ENCODE peak calls at places on chromosome 4, in nine cellular contexts. E, Y, C, J, K, Q, I, L and H are unnamed samples.

GRCh38 chr4:159446266-159446976 is 343.5 kb downstream of the RAPGEF2 start:
- DNase-seq in E (no peak), Y (peak), C (peak), J (no peak), K (no peak), Q (no peak), I (no peak), L (peak), H (no peak)

GRCh38 chr4:15691346-15692140 is 9.9 kb downstream of the FAM200B start:
- DNase-seq in E (no peak), Y (no peak), C (peak), J (no peak), K (no peak), Q (no peak), I (no peak), L (peak), H (no peak)

GRCh38 chr4:91485415-91485814 is 818.4 kb upstream of the GRID2 start:
- DNase-seq in E (no peak), Y (no peak), C (no peak), J (no peak), K (no peak), Q (no peak), I (no peak), L (no peak), H (no peak)

GRCh38 chr4:46123872-46124755 is at the start of gene GABRG1:
- DNase-seq in E (no peak), Y (no peak), C (no peak), J (no peak), K (no peak), Q (peak), I (no peak), L (no peak), H (peak)

GRCh38 chr4:107835409-107835808 is 10.7 kb downstream of the SGMS2 start:
- DNase-seq in E (no peak), Y (no peak), C (no peak), J (no peak), K (no peak), Q (no peak), I (no peak), L (peak), H (no peak)

GRCh38 chr4:101287332-101287731 is 60.0 kb downstream of the PPP3CA start:
- DNase-seq in E (no peak), Y (no peak), C (no peak), J (no peak), K (no peak), Q (no peak), I (no peak), L (no peak), H (no peak)

GRCh38 chr4:103429283-103429682 is 231.1 kb upstream of the CENPE start:
- DNase-seq in E (no peak), Y (no peak), C (peak), J (no peak), K (no peak), Q (no peak), I (no peak), L (no peak), H (no peak)

GRCh38 chr4:140237616-140238352 is 83.8 kb upstream of the MAML3 start:
- DNase-seq in E (peak), Y (peak), C (peak), J (peak), K (peak), Q (peak), I (peak), L (peak), H (peak)

GRCh38 chr4:183996868-183997267 is 91.8 kb downstream of the STOX2 start:
- DNase-seq in E (no peak), Y (no peak), C (no peak), J (no peak), K (no peak), Q (no peak), I (no peak), L (peak), H (no peak)

GRCh38 chr4:10803944-10804343 is 119.4 kb upstream of the CLNK start:
- DNase-seq in E (no peak), Y (no peak), C (no peak), J (no peak), K (no peak), Q (no peak), I (no peak), L (no peak), H (no peak)

DNA sequence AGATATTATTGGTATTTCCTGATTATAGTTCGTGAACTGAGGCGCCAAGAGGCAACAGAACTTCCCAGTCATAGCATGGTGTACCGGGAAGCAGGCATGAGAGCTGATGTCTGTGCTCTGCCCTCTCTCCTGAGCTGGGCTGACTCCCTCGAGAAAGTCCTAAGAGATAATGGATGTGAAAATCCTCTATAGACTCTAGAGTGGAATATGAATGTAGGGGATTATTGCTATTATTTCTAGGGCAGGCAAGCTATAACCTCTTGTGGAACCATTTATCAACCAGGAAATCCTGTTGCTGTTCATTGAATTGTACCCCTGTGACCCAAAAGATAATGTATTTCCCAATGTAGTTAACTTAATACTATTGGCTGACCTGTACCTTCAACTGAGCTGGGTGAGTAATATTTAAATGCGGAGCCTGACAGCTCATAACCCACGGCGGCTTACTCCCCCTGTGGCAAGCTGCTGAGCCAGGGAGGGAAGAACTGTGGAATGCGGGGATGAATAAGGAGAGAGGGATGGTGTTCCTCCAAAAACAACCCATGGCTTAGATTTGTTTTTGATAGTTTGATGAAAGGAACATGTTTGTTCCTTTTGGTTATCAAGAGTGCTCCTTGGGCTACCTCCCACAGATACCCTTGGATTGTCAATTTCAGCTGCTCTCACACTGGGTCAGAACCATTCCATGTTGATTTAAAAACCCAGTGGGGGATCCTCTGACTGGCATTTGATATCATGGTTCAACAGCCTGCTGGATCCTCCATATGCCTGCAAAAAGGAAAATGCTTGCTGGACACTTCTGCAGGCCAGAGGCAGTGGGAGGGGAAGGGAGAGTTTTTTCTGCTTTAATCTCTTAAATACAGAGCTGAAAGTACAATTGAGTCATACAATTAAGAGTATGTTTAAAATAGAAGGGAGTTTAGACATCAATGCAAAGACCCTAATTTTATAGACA is 339.0 kb upstream of the BOD1L1 start:
- DNase-seq in E (no peak), Y (no peak), C (no peak), J (no peak), K (no peak), Q (no peak), I (no peak), L (peak), H (no peak)
- TF ChIP-seq CTCF in E (no peak), Y (no peak), C (no peak), J (no peak), K (no peak), Q (no peak), I (no peak), L (peak), H (no peak)

DNA sequence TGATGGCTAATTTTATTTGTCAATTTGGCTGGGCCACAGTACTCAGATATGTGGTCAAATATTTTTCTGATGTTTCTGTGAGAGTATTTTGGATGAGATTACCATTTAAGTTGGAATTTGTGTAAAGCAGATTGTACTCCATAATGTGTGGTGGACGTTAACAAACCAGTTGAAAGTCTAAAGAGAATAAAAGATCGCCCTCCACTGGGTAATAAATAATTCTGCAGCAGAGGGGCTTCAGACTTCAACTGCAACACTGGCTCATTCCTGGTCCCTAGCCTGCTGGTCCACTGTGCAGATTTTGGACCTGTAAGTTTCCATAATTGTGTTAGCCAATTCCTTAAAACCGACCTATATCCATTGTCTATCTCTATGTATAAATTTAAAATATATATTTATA is 540.3 kb downstream of the PCDH18 start:
- DNase-seq in E (no peak), Y (no peak), C (no peak), J (no peak), K (no peak), Q (no peak), I (no peak), L (no peak), H (no peak)
- TF ChIP-seq POLR2A in E (no peak), Y (no peak), C (no peak), J (no peak), K (no peak), Q (no peak), I (no peak), L (no peak), H (no peak)

DNA sequence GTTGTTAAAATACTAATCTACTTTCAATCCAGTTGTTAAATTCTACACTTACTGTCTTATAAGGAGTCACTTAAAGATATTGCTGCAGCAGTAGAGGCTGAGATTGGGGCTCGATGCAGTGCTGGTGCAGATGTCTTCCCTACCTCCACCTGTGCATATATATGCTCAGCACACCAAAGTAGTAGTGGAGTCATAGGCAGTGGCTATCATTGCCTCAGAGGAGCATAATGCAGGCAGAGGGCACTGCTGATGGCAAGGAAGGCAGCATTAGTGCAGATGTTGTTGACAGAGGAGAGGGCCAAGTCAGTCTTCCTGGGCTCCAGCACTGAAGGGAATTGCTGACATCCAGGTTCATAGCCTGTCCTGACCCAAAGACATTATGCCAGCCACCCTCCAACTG is 35.1 kb downstream of the INPP4B start:
- DNase-seq in E (no peak), Y (no peak), C (no peak), J (no peak), K (no peak), Q (no peak), I (no peak), L (no peak), H (no peak)
- H3K4me3 ChIP-seq in E (no peak), Y (no peak), C (no peak), J (no peak), K (no peak), Q (no peak), I (no peak), L (no peak), H (no peak)

GRCh38 chr4:1416051-1416947 is 10.1 kb upstream of the NKX1-1 start:
- DNase-seq in E (peak), Y (peak), C (no peak), J (peak), K (peak), Q (no peak), I (no peak), L (no peak), H (peak)
- TF ChIP-seq CTCF in E (no peak), Y (no peak), C (no peak), J (no peak), K (no peak), Q (no peak), I (no peak), L (no peak), H (no peak)

DNA sequence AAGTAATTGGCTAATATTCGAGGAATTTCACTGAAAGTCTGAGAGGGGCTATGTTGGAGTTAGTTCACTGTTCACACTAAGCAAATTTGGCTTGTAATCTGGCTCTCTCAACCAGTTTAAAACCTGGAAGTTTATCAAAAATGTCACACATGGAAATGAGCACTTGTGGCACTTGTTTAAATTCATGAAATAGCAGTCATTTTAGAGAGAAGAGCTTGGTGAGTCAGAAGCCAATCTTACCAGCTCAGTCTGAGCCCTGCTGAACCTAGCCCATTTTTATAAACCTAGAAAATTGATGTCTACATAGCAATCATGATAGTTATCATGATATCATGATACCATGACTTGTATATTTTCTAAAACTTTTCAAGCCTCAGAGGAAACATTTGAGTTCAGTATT is 90.7 kb upstream of the JADE1 start:
- DNase-seq in E (no peak), Y (no peak), C (no peak), J (no peak), K (no peak), Q (no peak), I (no peak), L (peak), H (no peak)
- TF ChIP-seq POLR2A in E (no peak), Y (no peak), C (no peak), J (no peak), K (no peak), Q (no peak), I (no peak), L (no peak), H (no peak)